ENCODE peak calls at places on chromosomes 2 and 18, in six cellular contexts. W is SW 1271, S is NCI-H1092 treated with DMSO at 0.1 percent for 48 hours, X is AG08395, L is MG63, F is fibroblast of lung. C is an unnamed sample.
A peak's percentile ranks its signal among the peaks of the same experiment; 100 is the strongest.

GRCh38 chr2:126437016-126437415 is 218.9 kb upstream of the GYPC start:
- DNase-seq in S (no peak), F (no peak), X (no peak), W (no peak), L (no peak), C (no peak)

GRCh38 chr2:147945660-147946059 is 74.9 kb downstream of the ORC4 start:
- DNase-seq in F (peak; percentile 21), L (no peak), S (no peak), W (no peak), X (peak; percentile 13), C (no peak)

GRCh38 chr2:199955339-199956061 is at the start of the genes MAIP1 and TYW5:
- DNase-seq in L (peak; percentile 82), X (peak; percentile 93), S (peak; percentile 87), W (peak; percentile 91), F (peak; percentile 90), C (peak; percentile 81)

GRCh38 chr18:35888329-35888728 is 84.2 kb upstream of the RMP24 start:
- DNase-seq in S (peak; percentile 8), W (no peak), F (no peak), L (no peak), X (no peak), C (no peak)

GRCh38 chr2:104443137-104443536 is 410.8 kb upstream of the POU3F3 start:
- DNase-seq in F (no peak), W (no peak), X (no peak), S (no peak), L (no peak), C (no peak)

GRCh38 chr2:215812966-215813365 is 200.4 kb downstream of the MREG start:
- DNase-seq in L (no peak), W (no peak), F (peak; percentile 66), X (peak; percentile 63), S (no peak), C (no peak)

GRCh38 chr2:158936978-158937377 is 31.5 kb upstream of the TANC1 start:
- DNase-seq in F (peak; percentile 98), S (no peak), W (peak; percentile 54), X (peak; percentile 85), L (peak; percentile 80), C (no peak)

GRCh38 chr2:223692227-223692947 is 90.2 kb upstream of the SCG2 start:
- DNase-seq in L (peak; percentile 48), S (peak; percentile 28), W (peak; percentile 59), F (peak; percentile 74), X (peak; percentile 72), C (peak; percentile 36)

GRCh38 chr2:71212336-71212735 is 14.6 kb downstream of the PAIP2B start:
- DNase-seq in L (no peak), X (no peak), S (no peak), F (no peak), W (no peak), C (no peak)

GRCh38 chr2:63789318-63790051 is 52.2 kb upstream of the UGP2 start:
- DNase-seq in L (no peak), X (peak; percentile 28), F (peak; percentile 63), S (no peak), W (no peak), C (no peak)

GRCh38 chr2:10404324-10405143 is 43.6 kb downstream of the ODC1 start:
- DNase-seq in L (peak; percentile 88), S (no peak), F (no peak), W (no peak), X (no peak), C (no peak)

GRCh38 chr18:22465859-22466602 is 48.3 kb upstream of the CTAGE1 start:
- DNase-seq in W (peak; percentile 67), S (no peak), F (peak; percentile 95), X (peak; percentile 91), L (peak; percentile 71), C (no peak)

GRCh38 chr18:34292594-34292993 is 67.9 kb upstream of the NOL4 start:
- DNase-seq in F (no peak), L (no peak), S (no peak), W (no peak), X (no peak), C (no peak)

GRCh38 chr2:113080134-113080533 is 12.4 kb downstream of the IL1F10 start:
- DNase-seq in F (peak; percentile 20), L (peak; percentile 26), W (no peak), X (peak; percentile 54), S (peak; percentile 15), C (no peak)

GRCh38 chr2:48205137-48205798 is 299.0 kb upstream of the FBXO11 start:
- DNase-seq in L (no peak), S (no peak), X (no peak), W (no peak), F (peak; percentile 5), C (peak; percentile 69)